ENCODE peak calls at places on chromosomes 7 and 10, in eight cellular contexts. One of them, this sample, is unnamed.

GRCh38 chr10:36148207-36148606 is 506.1 kb upstream of the FZD8 start:
- DNase-seq in naive thymus-derived CD8-positive, alpha-beta T cell: no peak
- DNase-seq in activated CD8-positive, alpha-beta memory T cell treated with anti-CD3 and anti-CD28 coated beads, Interleukin-2, amount 50 U/mL, for 48 hours: no peak
- DNase-seq in cardiac fibroblast: peak; percentile 14
- DNase-seq in NCI-H460: no peak
- DNase-seq in NCI-H2081 treated with DMSO at 0.1 percent for 48 hours: no peak
- DNase-seq in activated T-helper 1 cell treated with Interleukin-2 at 50 U/mL for 16 hours: no peak
- DNase-seq in pons: no peak
- DNase-seq in this sample: no peak

GRCh38 chr7:73901823-73902597 is 41.1 kb downstream of the TMEM270 start:
- DNase-seq in naive thymus-derived CD8-positive, alpha-beta T cell: no peak
- DNase-seq in activated CD8-positive, alpha-beta memory T cell treated with anti-CD3 and anti-CD28 coated beads, Interleukin-2, amount 50 U/mL, for 48 hours: no peak
- DNase-seq in cardiac fibroblast: no peak
- DNase-seq in NCI-H460: no peak
- DNase-seq in NCI-H2081 treated with DMSO at 0.1 percent for 48 hours: no peak
- DNase-seq in activated T-helper 1 cell treated with Interleukin-2 at 50 U/mL for 16 hours: no peak
- DNase-seq in pons: no peak
- DNase-seq in this sample: no peak

GRCh38 chr10:30185916-30186315 is 126.5 kb upstream of the JCAD start:
- DNase-seq in naive thymus-derived CD8-positive, alpha-beta T cell: no peak
- DNase-seq in activated CD8-positive, alpha-beta memory T cell treated with anti-CD3 and anti-CD28 coated beads, Interleukin-2, amount 50 U/mL, for 48 hours: no peak
- DNase-seq in cardiac fibroblast: peak; percentile 92
- DNase-seq in NCI-H460: no peak
- DNase-seq in NCI-H2081 treated with DMSO at 0.1 percent for 48 hours: no peak
- DNase-seq in activated T-helper 1 cell treated with Interleukin-2 at 50 U/mL for 16 hours: no peak
- DNase-seq in pons: no peak
- DNase-seq in this sample: no peak

GRCh38 chr10:13338337-13339128 is 9.6 kb downstream of the SEPHS1 start:
- DNase-seq in naive thymus-derived CD8-positive, alpha-beta T cell: no peak
- DNase-seq in activated CD8-positive, alpha-beta memory T cell treated with anti-CD3 and anti-CD28 coated beads, Interleukin-2, amount 50 U/mL, for 48 hours: no peak
- DNase-seq in cardiac fibroblast: no peak
- DNase-seq in NCI-H460: no peak
- DNase-seq in NCI-H2081 treated with DMSO at 0.1 percent for 48 hours: no peak
- DNase-seq in activated T-helper 1 cell treated with Interleukin-2 at 50 U/mL for 16 hours: no peak
- DNase-seq in pons: no peak
- DNase-seq in this sample: no peak

GRCh38 chr7:101870361-101871062 is 53.1 kb downstream of the CUX1 start:
- DNase-seq in naive thymus-derived CD8-positive, alpha-beta T cell: no peak
- DNase-seq in activated CD8-positive, alpha-beta memory T cell treated with anti-CD3 and anti-CD28 coated beads, Interleukin-2, amount 50 U/mL, for 48 hours: no peak
- DNase-seq in cardiac fibroblast: no peak
- DNase-seq in NCI-H460: no peak
- DNase-seq in NCI-H2081 treated with DMSO at 0.1 percent for 48 hours: no peak
- DNase-seq in activated T-helper 1 cell treated with Interleukin-2 at 50 U/mL for 16 hours: no peak
- DNase-seq in pons: no peak
- DNase-seq in this sample: no peak

GRCh38 chr7:30469303-30469702 is 9.3 kb downstream of the NOD1 start:
- DNase-seq in naive thymus-derived CD8-positive, alpha-beta T cell: no peak
- DNase-seq in activated CD8-positive, alpha-beta memory T cell treated with anti-CD3 and anti-CD28 coated beads, Interleukin-2, amount 50 U/mL, for 48 hours: peak; percentile 12
- DNase-seq in cardiac fibroblast: peak; percentile 100
- DNase-seq in NCI-H460: peak; percentile 74
- DNase-seq in NCI-H2081 treated with DMSO at 0.1 percent for 48 hours: no peak
- DNase-seq in activated T-helper 1 cell treated with Interleukin-2 at 50 U/mL for 16 hours: no peak
- DNase-seq in pons: peak; percentile 54
- DNase-seq in this sample: no peak

GRCh38 chr10:80136134-80136571 is 3.6 kb downstream of the PLAC9 start:
- DNase-seq in naive thymus-derived CD8-positive, alpha-beta T cell: no peak
- DNase-seq in activated CD8-positive, alpha-beta memory T cell treated with anti-CD3 and anti-CD28 coated beads, Interleukin-2, amount 50 U/mL, for 48 hours: no peak
- DNase-seq in cardiac fibroblast: peak; percentile 95
- DNase-seq in NCI-H460: no peak
- DNase-seq in NCI-H2081 treated with DMSO at 0.1 percent for 48 hours: no peak
- DNase-seq in activated T-helper 1 cell treated with Interleukin-2 at 50 U/mL for 16 hours: no peak
- DNase-seq in pons: no peak
- DNase-seq in this sample: no peak

GRCh38 chr10:77524300-77524711 is 113.3 kb downstream of the KCNMA1 start:
- DNase-seq in naive thymus-derived CD8-positive, alpha-beta T cell: no peak
- DNase-seq in activated CD8-positive, alpha-beta memory T cell treated with anti-CD3 and anti-CD28 coated beads, Interleukin-2, amount 50 U/mL, for 48 hours: no peak
- DNase-seq in cardiac fibroblast: peak; percentile 85
- DNase-seq in NCI-H460: no peak
- DNase-seq in NCI-H2081 treated with DMSO at 0.1 percent for 48 hours: no peak
- DNase-seq in activated T-helper 1 cell treated with Interleukin-2 at 50 U/mL for 16 hours: no peak
- DNase-seq in pons: no peak
- DNase-seq in this sample: no peak

GRCh38 chr10:59047180-59047579 is 129.3 kb upstream of the PHYHIPL start:
- DNase-seq in naive thymus-derived CD8-positive, alpha-beta T cell: no peak
- DNase-seq in activated CD8-positive, alpha-beta memory T cell treated with anti-CD3 and anti-CD28 coated beads, Interleukin-2, amount 50 U/mL, for 48 hours: no peak
- DNase-seq in cardiac fibroblast: no peak
- DNase-seq in NCI-H460: no peak
- DNase-seq in NCI-H2081 treated with DMSO at 0.1 percent for 48 hours: peak; percentile 93
- DNase-seq in activated T-helper 1 cell treated with Interleukin-2 at 50 U/mL for 16 hours: no peak
- DNase-seq in pons: no peak
- DNase-seq in this sample: no peak

GRCh38 chr7:41900532-41900931 is 197.6 kb upstream of the INHBA start:
- DNase-seq in naive thymus-derived CD8-positive, alpha-beta T cell: no peak
- DNase-seq in activated CD8-positive, alpha-beta memory T cell treated with anti-CD3 and anti-CD28 coated beads, Interleukin-2, amount 50 U/mL, for 48 hours: no peak
- DNase-seq in cardiac fibroblast: peak; percentile 46
- DNase-seq in NCI-H460: no peak
- DNase-seq in NCI-H2081 treated with DMSO at 0.1 percent for 48 hours: no peak
- DNase-seq in activated T-helper 1 cell treated with Interleukin-2 at 50 U/mL for 16 hours: no peak
- DNase-seq in pons: no peak
- DNase-seq in this sample: no peak

GRCh38 chr10:33122014-33122788 is 164.2 kb upstream of the ITGB1 start:
- DNase-seq in naive thymus-derived CD8-positive, alpha-beta T cell: no peak
- DNase-seq in activated CD8-positive, alpha-beta memory T cell treated with anti-CD3 and anti-CD28 coated beads, Interleukin-2, amount 50 U/mL, for 48 hours: no peak
- DNase-seq in cardiac fibroblast: no peak
- DNase-seq in NCI-H460: no peak
- DNase-seq in NCI-H2081 treated with DMSO at 0.1 percent for 48 hours: no peak
- DNase-seq in activated T-helper 1 cell treated with Interleukin-2 at 50 U/mL for 16 hours: no peak
- DNase-seq in pons: no peak
- DNase-seq in this sample: no peak

GRCh38 chr10:5442056-5442989 is 30.0 kb downstream of the NET1 start:
- DNase-seq in naive thymus-derived CD8-positive, alpha-beta T cell: no peak
- DNase-seq in activated CD8-positive, alpha-beta memory T cell treated with anti-CD3 and anti-CD28 coated beads, Interleukin-2, amount 50 U/mL, for 48 hours: no peak
- DNase-seq in cardiac fibroblast: peak; percentile 72
- DNase-seq in NCI-H460: peak; percentile 40
- DNase-seq in NCI-H2081 treated with DMSO at 0.1 percent for 48 hours: no peak
- DNase-seq in activated T-helper 1 cell treated with Interleukin-2 at 50 U/mL for 16 hours: no peak
- DNase-seq in pons: peak; percentile 67
- DNase-seq in this sample: no peak

GRCh38 chr7:29795696-29796095 is 10.6 kb upstream of the WIPF3 start:
- DNase-seq in naive thymus-derived CD8-positive, alpha-beta T cell: no peak
- DNase-seq in activated CD8-positive, alpha-beta memory T cell treated with anti-CD3 and anti-CD28 coated beads, Interleukin-2, amount 50 U/mL, for 48 hours: no peak
- DNase-seq in cardiac fibroblast: no peak
- DNase-seq in NCI-H460: no peak
- DNase-seq in NCI-H2081 treated with DMSO at 0.1 percent for 48 hours: no peak
- DNase-seq in activated T-helper 1 cell treated with Interleukin-2 at 50 U/mL for 16 hours: no peak
- DNase-seq in pons: no peak
- DNase-seq in this sample: no peak

GRCh38 chr10:71077796-71078453 is 134.4 kb upstream of the UNC5B start:
- DNase-seq in naive thymus-derived CD8-positive, alpha-beta T cell: no peak
- DNase-seq in activated CD8-positive, alpha-beta memory T cell treated with anti-CD3 and anti-CD28 coated beads, Interleukin-2, amount 50 U/mL, for 48 hours: peak; percentile 15
- DNase-seq in cardiac fibroblast: no peak
- DNase-seq in NCI-H460: no peak
- DNase-seq in NCI-H2081 treated with DMSO at 0.1 percent for 48 hours: no peak
- DNase-seq in activated T-helper 1 cell treated with Interleukin-2 at 50 U/mL for 16 hours: no peak
- DNase-seq in pons: no peak
- DNase-seq in this sample: no peak

GRCh38 chr7:142587578-142588191 is 161.6 kb upstream of the PRSS1 start:
- DNase-seq in naive thymus-derived CD8-positive, alpha-beta T cell: no peak
- DNase-seq in activated CD8-positive, alpha-beta memory T cell treated with anti-CD3 and anti-CD28 coated beads, Interleukin-2, amount 50 U/mL, for 48 hours: no peak
- DNase-seq in cardiac fibroblast: peak; percentile 90
- DNase-seq in NCI-H460: peak; percentile 84
- DNase-seq in NCI-H2081 treated with DMSO at 0.1 percent for 48 hours: no peak
- DNase-seq in activated T-helper 1 cell treated with Interleukin-2 at 50 U/mL for 16 hours: no peak
- DNase-seq in pons: peak; percentile 44
- DNase-seq in this sample: no peak

GRCh38 chr10:114312585-114312984 is 73.5 kb downstream of the VWA2 start:
- DNase-seq in naive thymus-derived CD8-positive, alpha-beta T cell: no peak
- DNase-seq in activated CD8-positive, alpha-beta memory T cell treated with anti-CD3 and anti-CD28 coated beads, Interleukin-2, amount 50 U/mL, for 48 hours: no peak
- DNase-seq in cardiac fibroblast: no peak
- DNase-seq in NCI-H460: no peak
- DNase-seq in NCI-H2081 treated with DMSO at 0.1 percent for 48 hours: no peak
- DNase-seq in activated T-helper 1 cell treated with Interleukin-2 at 50 U/mL for 16 hours: no peak
- DNase-seq in pons: no peak
- DNase-seq in this sample: no peak

GRCh38 chr10:96089116-96089515 is 41.0 kb upstream of the ZNF518A start:
- DNase-seq in naive thymus-derived CD8-positive, alpha-beta T cell: no peak
- DNase-seq in activated CD8-positive, alpha-beta memory T cell treated with anti-CD3 and anti-CD28 coated beads, Interleukin-2, amount 50 U/mL, for 48 hours: no peak
- DNase-seq in cardiac fibroblast: no peak
- DNase-seq in NCI-H460: no peak
- DNase-seq in NCI-H2081 treated with DMSO at 0.1 percent for 48 hours: no peak
- DNase-seq in activated T-helper 1 cell treated with Interleukin-2 at 50 U/mL for 16 hours: no peak
- DNase-seq in pons: no peak
- DNase-seq in this sample: no peak

GRCh38 chr7:119377-120163 is 72.8 kb upstream of the FAM20C start:
- DNase-seq in naive thymus-derived CD8-positive, alpha-beta T cell: no peak
- DNase-seq in activated CD8-positive, alpha-beta memory T cell treated with anti-CD3 and anti-CD28 coated beads, Interleukin-2, amount 50 U/mL, for 48 hours: no peak
- DNase-seq in cardiac fibroblast: no peak
- DNase-seq in NCI-H460: no peak
- DNase-seq in NCI-H2081 treated with DMSO at 0.1 percent for 48 hours: no peak
- DNase-seq in activated T-helper 1 cell treated with Interleukin-2 at 50 U/mL for 16 hours: no peak
- DNase-seq in pons: peak; percentile 42
- DNase-seq in this sample: no peak

GRCh38 chr7:69864822-69865221 is 266.5 kb downstream of the AUTS2 start:
- DNase-seq in naive thymus-derived CD8-positive, alpha-beta T cell: no peak
- DNase-seq in activated CD8-positive, alpha-beta memory T cell treated with anti-CD3 and anti-CD28 coated beads, Interleukin-2, amount 50 U/mL, for 48 hours: no peak
- DNase-seq in cardiac fibroblast: no peak
- DNase-seq in NCI-H460: no peak
- DNase-seq in NCI-H2081 treated with DMSO at 0.1 percent for 48 hours: peak; percentile 85
- DNase-seq in activated T-helper 1 cell treated with Interleukin-2 at 50 U/mL for 16 hours: no peak
- DNase-seq in pons: no peak
- DNase-seq in this sample: no peak

GRCh38 chr7:100516135-100516812 is 22.7 kb upstream of the AGFG2 start:
- DNase-seq in naive thymus-derived CD8-positive, alpha-beta T cell: peak; percentile 13
- DNase-seq in activated CD8-positive, alpha-beta memory T cell treated with anti-CD3 and anti-CD28 coated beads, Interleukin-2, amount 50 U/mL, for 48 hours: no peak
- DNase-seq in cardiac fibroblast: peak; percentile 86
- DNase-seq in NCI-H460: peak; percentile 74
- DNase-seq in NCI-H2081 treated with DMSO at 0.1 percent for 48 hours: no peak
- DNase-seq in activated T-helper 1 cell treated with Interleukin-2 at 50 U/mL for 16 hours: peak; percentile 35
- DNase-seq in pons: no peak
- DNase-seq in this sample: no peak

GRCh38 chr7:29413511-29414178 is 150.0 kb upstream of the PRR15 start:
- DNase-seq in naive thymus-derived CD8-positive, alpha-beta T cell: no peak
- DNase-seq in activated CD8-positive, alpha-beta memory T cell treated with anti-CD3 and anti-CD28 coated beads, Interleukin-2, amount 50 U/mL, for 48 hours: no peak
- DNase-seq in cardiac fibroblast: no peak
- DNase-seq in NCI-H460: no peak
- DNase-seq in NCI-H2081 treated with DMSO at 0.1 percent for 48 hours: no peak
- DNase-seq in activated T-helper 1 cell treated with Interleukin-2 at 50 U/mL for 16 hours: no peak
- DNase-seq in pons: no peak
- DNase-seq in this sample: no peak

GRCh38 chr7:11896663-11897062 is 64.7 kb upstream of the THSD7A start:
- DNase-seq in naive thymus-derived CD8-positive, alpha-beta T cell: no peak
- DNase-seq in activated CD8-positive, alpha-beta memory T cell treated with anti-CD3 and anti-CD28 coated beads, Interleukin-2, amount 50 U/mL, for 48 hours: no peak
- DNase-seq in cardiac fibroblast: no peak
- DNase-seq in NCI-H460: no peak
- DNase-seq in NCI-H2081 treated with DMSO at 0.1 percent for 48 hours: no peak
- DNase-seq in activated T-helper 1 cell treated with Interleukin-2 at 50 U/mL for 16 hours: no peak
- DNase-seq in pons: no peak
- DNase-seq in this sample: no peak

GRCh38 chr10:18136056-18136916 is 3.9 kb upstream of the CACNB2 start:
- DNase-seq in naive thymus-derived CD8-positive, alpha-beta T cell: no peak
- DNase-seq in activated CD8-positive, alpha-beta memory T cell treated with anti-CD3 and anti-CD28 coated beads, Interleukin-2, amount 50 U/mL, for 48 hours: no peak
- DNase-seq in cardiac fibroblast: no peak
- DNase-seq in NCI-H460: no peak
- DNase-seq in NCI-H2081 treated with DMSO at 0.1 percent for 48 hours: no peak
- DNase-seq in activated T-helper 1 cell treated with Interleukin-2 at 50 U/mL for 16 hours: no peak
- DNase-seq in pons: no peak
- DNase-seq in this sample: no peak

GRCh38 chr7:130566168-130566897 is 74.4 kb downstream of the MEST start:
- DNase-seq in naive thymus-derived CD8-positive, alpha-beta T cell: no peak
- DNase-seq in activated CD8-positive, alpha-beta memory T cell treated with anti-CD3 and anti-CD28 coated beads, Interleukin-2, amount 50 U/mL, for 48 hours: no peak
- DNase-seq in cardiac fibroblast: peak; percentile 64
- DNase-seq in NCI-H460: no peak
- DNase-seq in NCI-H2081 treated with DMSO at 0.1 percent for 48 hours: no peak
- DNase-seq in activated T-helper 1 cell treated with Interleukin-2 at 50 U/mL for 16 hours: no peak
- DNase-seq in pons: no peak
- DNase-seq in this sample: no peak

GRCh38 chr7:90626011-90626410 is 29.9 kb downstream of the CDK14 start:
- DNase-seq in naive thymus-derived CD8-positive, alpha-beta T cell: no peak
- DNase-seq in activated CD8-positive, alpha-beta memory T cell treated with anti-CD3 and anti-CD28 coated beads, Interleukin-2, amount 50 U/mL, for 48 hours: no peak
- DNase-seq in cardiac fibroblast: peak; percentile 65
- DNase-seq in NCI-H460: no peak
- DNase-seq in NCI-H2081 treated with DMSO at 0.1 percent for 48 hours: no peak
- DNase-seq in activated T-helper 1 cell treated with Interleukin-2 at 50 U/mL for 16 hours: no peak
- DNase-seq in pons: no peak
- DNase-seq in this sample: no peak

GRCh38 chr7:70027864-70028263 is 429.6 kb downstream of the AUTS2 start:
- DNase-seq in naive thymus-derived CD8-positive, alpha-beta T cell: no peak
- DNase-seq in activated CD8-positive, alpha-beta memory T cell treated with anti-CD3 and anti-CD28 coated beads, Interleukin-2, amount 50 U/mL, for 48 hours: no peak
- DNase-seq in cardiac fibroblast: no peak
- DNase-seq in NCI-H460: no peak
- DNase-seq in NCI-H2081 treated with DMSO at 0.1 percent for 48 hours: no peak
- DNase-seq in activated T-helper 1 cell treated with Interleukin-2 at 50 U/mL for 16 hours: no peak
- DNase-seq in pons: no peak
- DNase-seq in this sample: no peak

GRCh38 chr7:51011710-51012350 is 229.1 kb upstream of the GRB10 start:
- DNase-seq in naive thymus-derived CD8-positive, alpha-beta T cell: no peak
- DNase-seq in activated CD8-positive, alpha-beta memory T cell treated with anti-CD3 and anti-CD28 coated beads, Interleukin-2, amount 50 U/mL, for 48 hours: no peak
- DNase-seq in cardiac fibroblast: no peak
- DNase-seq in NCI-H460: no peak
- DNase-seq in NCI-H2081 treated with DMSO at 0.1 percent for 48 hours: no peak
- DNase-seq in activated T-helper 1 cell treated with Interleukin-2 at 50 U/mL for 16 hours: no peak
- DNase-seq in pons: no peak
- DNase-seq in this sample: no peak

This sample was measured in cortex of kidney.